ENCODE peak calls at places on chromosomes 7 and 10, in five cellular contexts. One of them, this sample, is unnamed.

GRCh38 chr7:128738570-128739047 is 550 bp upstream of the CALU start:
- DNase-seq in anterior cingulate cortex: peak
- DNase-seq in activated gamma-delta T cell treated with anti-CD3 and anti-CD28 coated beads, Interleukin-2, amount 50 U/mL, for 16 hours: peak
- DNase-seq in NCI-H1105: no peak
- DNase-seq in EL: no peak
- DNase-seq in this sample: no peak

GRCh38 chr7:92133133-92133736 is 1.0 kb downstream of the CYP51A1 start:
- DNase-seq in anterior cingulate cortex: no peak
- DNase-seq in activated gamma-delta T cell treated with anti-CD3 and anti-CD28 coated beads, Interleukin-2, amount 50 U/mL, for 16 hours: no peak
- DNase-seq in NCI-H1105: no peak
- DNase-seq in EL: peak
- DNase-seq in this sample: peak

GRCh38 chr7:111392976-111393762 is 169.1 kb downstream of the IMMP2L start:
- DNase-seq in anterior cingulate cortex: no peak
- DNase-seq in activated gamma-delta T cell treated with anti-CD3 and anti-CD28 coated beads, Interleukin-2, amount 50 U/mL, for 16 hours: no peak
- DNase-seq in NCI-H1105: no peak
- DNase-seq in EL: peak
- DNase-seq in this sample: no peak

GRCh38 chr7:131538071-131538790 is 18.2 kb downstream of the PODXL start:
- DNase-seq in anterior cingulate cortex: no peak
- DNase-seq in activated gamma-delta T cell treated with anti-CD3 and anti-CD28 coated beads, Interleukin-2, amount 50 U/mL, for 16 hours: no peak
- DNase-seq in NCI-H1105: no peak
- DNase-seq in EL: peak
- DNase-seq in this sample: no peak

GRCh38 chr7:101588131-101588935 is 40.8 kb downstream of the MYL10 start:
- DNase-seq in anterior cingulate cortex: no peak
- DNase-seq in activated gamma-delta T cell treated with anti-CD3 and anti-CD28 coated beads, Interleukin-2, amount 50 U/mL, for 16 hours: no peak
- DNase-seq in NCI-H1105: no peak
- DNase-seq in EL: no peak
- DNase-seq in this sample: no peak

GRCh38 chr10:12793106-12793505 is 208.4 kb downstream of the CCDC3 start:
- DNase-seq in anterior cingulate cortex: no peak
- DNase-seq in activated gamma-delta T cell treated with anti-CD3 and anti-CD28 coated beads, Interleukin-2, amount 50 U/mL, for 16 hours: no peak
- DNase-seq in NCI-H1105: no peak
- DNase-seq in EL: no peak
- DNase-seq in this sample: no peak

GRCh38 chr10:2734691-2735090 is 332.7 kb upstream of the PFKP start:
- DNase-seq in anterior cingulate cortex: no peak
- DNase-seq in activated gamma-delta T cell treated with anti-CD3 and anti-CD28 coated beads, Interleukin-2, amount 50 U/mL, for 16 hours: no peak
- DNase-seq in NCI-H1105: no peak
- DNase-seq in EL: no peak
- DNase-seq in this sample: no peak

GRCh38 chr7:107692501-107692900 is 31.9 kb downstream of the SLC26A4 start:
- DNase-seq in anterior cingulate cortex: no peak
- DNase-seq in activated gamma-delta T cell treated with anti-CD3 and anti-CD28 coated beads, Interleukin-2, amount 50 U/mL, for 16 hours: no peak
- DNase-seq in NCI-H1105: no peak
- DNase-seq in EL: peak
- DNase-seq in this sample: no peak

GRCh38 chr10:53387546-53387945 is 615.0 kb upstream of the MBL2 start:
- DNase-seq in anterior cingulate cortex: no peak
- DNase-seq in activated gamma-delta T cell treated with anti-CD3 and anti-CD28 coated beads, Interleukin-2, amount 50 U/mL, for 16 hours: no peak
- DNase-seq in NCI-H1105: no peak
- DNase-seq in EL: no peak
- DNase-seq in this sample: no peak

GRCh38 chr7:20442951-20443350 is 112.3 kb downstream of the ITGB8 start:
- DNase-seq in anterior cingulate cortex: no peak
- DNase-seq in activated gamma-delta T cell treated with anti-CD3 and anti-CD28 coated beads, Interleukin-2, amount 50 U/mL, for 16 hours: no peak
- DNase-seq in NCI-H1105: no peak
- DNase-seq in EL: no peak
- DNase-seq in this sample: no peak

GRCh38 chr7:80218723-80219122 is 84.1 kb downstream of the GNAI1 start:
- DNase-seq in anterior cingulate cortex: no peak
- DNase-seq in activated gamma-delta T cell treated with anti-CD3 and anti-CD28 coated beads, Interleukin-2, amount 50 U/mL, for 16 hours: no peak
- DNase-seq in NCI-H1105: no peak
- DNase-seq in EL: peak
- DNase-seq in this sample: no peak

GRCh38 chr10:34403512-34403911 is 411.6 kb downstream of the PARD3 start:
- DNase-seq in anterior cingulate cortex: no peak
- DNase-seq in activated gamma-delta T cell treated with anti-CD3 and anti-CD28 coated beads, Interleukin-2, amount 50 U/mL, for 16 hours: no peak
- DNase-seq in NCI-H1105: no peak
- DNase-seq in EL: peak
- DNase-seq in this sample: no peak

GRCh38 chr10:34593955-34594354 is 221.1 kb downstream of the PARD3 start:
- DNase-seq in anterior cingulate cortex: no peak
- DNase-seq in activated gamma-delta T cell treated with anti-CD3 and anti-CD28 coated beads, Interleukin-2, amount 50 U/mL, for 16 hours: no peak
- DNase-seq in NCI-H1105: no peak
- DNase-seq in EL: no peak
- DNase-seq in this sample: no peak

GRCh38 chr7:146956853-146957252 is 840.3 kb downstream of the CNTNAP2 start:
- DNase-seq in anterior cingulate cortex: no peak
- DNase-seq in activated gamma-delta T cell treated with anti-CD3 and anti-CD28 coated beads, Interleukin-2, amount 50 U/mL, for 16 hours: no peak
- DNase-seq in NCI-H1105: peak
- DNase-seq in EL: no peak
- DNase-seq in this sample: no peak

GRCh38 chr10:34804306-34804705 is 10.8 kb downstream of the PARD3 start:
- DNase-seq in anterior cingulate cortex: no peak
- DNase-seq in activated gamma-delta T cell treated with anti-CD3 and anti-CD28 coated beads, Interleukin-2, amount 50 U/mL, for 16 hours: no peak
- DNase-seq in NCI-H1105: no peak
- DNase-seq in EL: peak
- DNase-seq in this sample: no peak

GRCh38 chr10:126667568-126667967 is 2.9 kb downstream of the C10orf90 start:
- DNase-seq in anterior cingulate cortex: no peak
- DNase-seq in activated gamma-delta T cell treated with anti-CD3 and anti-CD28 coated beads, Interleukin-2, amount 50 U/mL, for 16 hours: no peak
- DNase-seq in NCI-H1105: no peak
- DNase-seq in EL: no peak
- DNase-seq in this sample: no peak

GRCh38 chr7:96414931-96415292 is 93.0 kb upstream of the SLC25A13 start:
- DNase-seq in anterior cingulate cortex: no peak
- DNase-seq in activated gamma-delta T cell treated with anti-CD3 and anti-CD28 coated beads, Interleukin-2, amount 50 U/mL, for 16 hours: peak
- DNase-seq in NCI-H1105: peak
- DNase-seq in EL: peak
- DNase-seq in this sample: peak

GRCh38 chr7:108529341-108529740 is 3.4 kb upstream of the PNPLA8 start:
- DNase-seq in anterior cingulate cortex: no peak
- DNase-seq in activated gamma-delta T cell treated with anti-CD3 and anti-CD28 coated beads, Interleukin-2, amount 50 U/mL, for 16 hours: no peak
- DNase-seq in NCI-H1105: no peak
- DNase-seq in EL: no peak
- DNase-seq in this sample: no peak

GRCh38 chr7:40887099-40887498 is 752.3 kb downstream of the SUGCT start:
- DNase-seq in anterior cingulate cortex: no peak
- DNase-seq in activated gamma-delta T cell treated with anti-CD3 and anti-CD28 coated beads, Interleukin-2, amount 50 U/mL, for 16 hours: no peak
- DNase-seq in NCI-H1105: no peak
- DNase-seq in EL: peak
- DNase-seq in this sample: no peak

GRCh38 chr7:21256310-21256877 is 171.5 kb upstream of the SP4 start:
- DNase-seq in anterior cingulate cortex: no peak
- DNase-seq in activated gamma-delta T cell treated with anti-CD3 and anti-CD28 coated beads, Interleukin-2, amount 50 U/mL, for 16 hours: no peak
- DNase-seq in NCI-H1105: peak
- DNase-seq in EL: peak
- DNase-seq in this sample: no peak

GRCh38 chr7:101108330-101108857 is 18.5 kb upstream of the SERPINE1 start:
- DNase-seq in anterior cingulate cortex: no peak
- DNase-seq in activated gamma-delta T cell treated with anti-CD3 and anti-CD28 coated beads, Interleukin-2, amount 50 U/mL, for 16 hours: no peak
- DNase-seq in NCI-H1105: no peak
- DNase-seq in EL: no peak
- DNase-seq in this sample: peak

GRCh38 chr10:56586391-56586790 is 225.3 kb upstream of the ZWINT start:
- DNase-seq in anterior cingulate cortex: no peak
- DNase-seq in activated gamma-delta T cell treated with anti-CD3 and anti-CD28 coated beads, Interleukin-2, amount 50 U/mL, for 16 hours: no peak
- DNase-seq in NCI-H1105: no peak
- DNase-seq in EL: no peak
- DNase-seq in this sample: no peak

GRCh38 chr7:142478479-142479220 is 220.8 kb upstream of the PRSS58 start:
- DNase-seq in anterior cingulate cortex: no peak
- DNase-seq in activated gamma-delta T cell treated with anti-CD3 and anti-CD28 coated beads, Interleukin-2, amount 50 U/mL, for 16 hours: no peak
- DNase-seq in NCI-H1105: no peak
- DNase-seq in EL: peak
- DNase-seq in this sample: peak

GRCh38 chr10:71677261-71677660 is 42.3 kb downstream of the C10orf105 start:
- DNase-seq in anterior cingulate cortex: no peak
- DNase-seq in activated gamma-delta T cell treated with anti-CD3 and anti-CD28 coated beads, Interleukin-2, amount 50 U/mL, for 16 hours: no peak
- DNase-seq in NCI-H1105: no peak
- DNase-seq in EL: no peak
- DNase-seq in this sample: no peak

GRCh38 chr7:5370454-5371353 is 52.9 kb downstream of the TNRC18 start:
- DNase-seq in anterior cingulate cortex: no peak
- DNase-seq in activated gamma-delta T cell treated with anti-CD3 and anti-CD28 coated beads, Interleukin-2, amount 50 U/mL, for 16 hours: no peak
- DNase-seq in NCI-H1105: no peak
- DNase-seq in EL: no peak
- DNase-seq in this sample: no peak

GRCh38 chr10:87860156-87860795 is 3.1 kb downstream of the KLLN start:
- DNase-seq in anterior cingulate cortex: no peak
- DNase-seq in activated gamma-delta T cell treated with anti-CD3 and anti-CD28 coated beads, Interleukin-2, amount 50 U/mL, for 16 hours: no peak
- DNase-seq in NCI-H1105: peak
- DNase-seq in EL: peak
- DNase-seq in this sample: no peak

GRCh38 chr10:132878091-132878729 is 64.2 kb downstream of the CFAP46 start:
- DNase-seq in anterior cingulate cortex: no peak
- DNase-seq in activated gamma-delta T cell treated with anti-CD3 and anti-CD28 coated beads, Interleukin-2, amount 50 U/mL, for 16 hours: no peak
- DNase-seq in NCI-H1105: no peak
- DNase-seq in EL: no peak
- DNase-seq in this sample: no peak

GRCh38 chr7:73918926-73919693 is 58.2 kb downstream of the TMEM270 start:
- DNase-seq in anterior cingulate cortex: no peak
- DNase-seq in activated gamma-delta T cell treated with anti-CD3 and anti-CD28 coated beads, Interleukin-2, amount 50 U/mL, for 16 hours: no peak
- DNase-seq in NCI-H1105: no peak
- DNase-seq in EL: no peak
- DNase-seq in this sample: no peak

GRCh38 chr10:116721048-116721897 is 21.1 kb downstream of the HSPA12A start:
- DNase-seq in anterior cingulate cortex: no peak
- DNase-seq in activated gamma-delta T cell treated with anti-CD3 and anti-CD28 coated beads, Interleukin-2, amount 50 U/mL, for 16 hours: no peak
- DNase-seq in NCI-H1105: no peak
- DNase-seq in EL: no peak
- DNase-seq in this sample: no peak

GRCh38 chr7:107506683-107507339 is 37.0 kb downstream of the GPR22 start:
- DNase-seq in anterior cingulate cortex: no peak
- DNase-seq in activated gamma-delta T cell treated with anti-CD3 and anti-CD28 coated beads, Interleukin-2, amount 50 U/mL, for 16 hours: no peak
- DNase-seq in NCI-H1105: peak
- DNase-seq in EL: no peak
- DNase-seq in this sample: peak

GRCh38 chr10:112671743-112672142 is 224.7 kb downstream of the VTI1A start:
- DNase-seq in anterior cingulate cortex: no peak
- DNase-seq in activated gamma-delta T cell treated with anti-CD3 and anti-CD28 coated beads, Interleukin-2, amount 50 U/mL, for 16 hours: no peak
- DNase-seq in NCI-H1105: no peak
- DNase-seq in EL: no peak
- DNase-seq in this sample: no peak

GRCh38 chr7:18792866-18793595 is 297.5 kb downstream of the HDAC9 start:
- DNase-seq in anterior cingulate cortex: no peak
- DNase-seq in activated gamma-delta T cell treated with anti-CD3 and anti-CD28 coated beads, Interleukin-2, amount 50 U/mL, for 16 hours: no peak
- DNase-seq in NCI-H1105: no peak
- DNase-seq in EL: no peak
- DNase-seq in this sample: no peak

GRCh38 chr10:11756766-11757315 is 14.7 kb downstream of the ECHDC3 start:
- DNase-seq in anterior cingulate cortex: no peak
- DNase-seq in activated gamma-delta T cell treated with anti-CD3 and anti-CD28 coated beads, Interleukin-2, amount 50 U/mL, for 16 hours: no peak
- DNase-seq in NCI-H1105: peak
- DNase-seq in EL: no peak
- DNase-seq in this sample: no peak

GRCh38 chr7:134649231-134649775 is 2.6 kb downstream of the BPGM start:
- DNase-seq in anterior cingulate cortex: no peak
- DNase-seq in activated gamma-delta T cell treated with anti-CD3 and anti-CD28 coated beads, Interleukin-2, amount 50 U/mL, for 16 hours: no peak
- DNase-seq in NCI-H1105: no peak
- DNase-seq in EL: no peak
- DNase-seq in this sample: no peak

GRCh38 chr7:102439963-102440795 is 6.8 kb downstream of the ORAI2 start:
- DNase-seq in anterior cingulate cortex: no peak
- DNase-seq in activated gamma-delta T cell treated with anti-CD3 and anti-CD28 coated beads, Interleukin-2, amount 50 U/mL, for 16 hours: no peak
- DNase-seq in NCI-H1105: no peak
- DNase-seq in EL: peak
- DNase-seq in this sample: no peak

GRCh38 chr7:131218727-131219128 is 108.9 kb upstream of the MKLN1 start:
- DNase-seq in anterior cingulate cortex: no peak
- DNase-seq in activated gamma-delta T cell treated with anti-CD3 and anti-CD28 coated beads, Interleukin-2, amount 50 U/mL, for 16 hours: no peak
- DNase-seq in NCI-H1105: no peak
- DNase-seq in EL: no peak
- DNase-seq in this sample: peak

GRCh38 chr10:124345521-124345920 is 73.2 kb downstream of the OAT start:
- DNase-seq in anterior cingulate cortex: no peak
- DNase-seq in activated gamma-delta T cell treated with anti-CD3 and anti-CD28 coated beads, Interleukin-2, amount 50 U/mL, for 16 hours: no peak
- DNase-seq in NCI-H1105: no peak
- DNase-seq in EL: no peak
- DNase-seq in this sample: no peak

GRCh38 chr10:132728741-132729140 is 57.2 kb downstream of the NKX6-2 start:
- DNase-seq in anterior cingulate cortex: no peak
- DNase-seq in activated gamma-delta T cell treated with anti-CD3 and anti-CD28 coated beads, Interleukin-2, amount 50 U/mL, for 16 hours: no peak
- DNase-seq in NCI-H1105: no peak
- DNase-seq in EL: no peak
- DNase-seq in this sample: no peak

GRCh38 chr7:2012981-2013380 is 219.8 kb downstream of the MAD1L1 start:
- DNase-seq in anterior cingulate cortex: no peak
- DNase-seq in activated gamma-delta T cell treated with anti-CD3 and anti-CD28 coated beads, Interleukin-2, amount 50 U/mL, for 16 hours: no peak
- DNase-seq in NCI-H1105: peak
- DNase-seq in EL: peak
- DNase-seq in this sample: no peak

GRCh38 chr10:24642921-24643678 is 80.6 kb downstream of the ARHGAP21 start:
- DNase-seq in anterior cingulate cortex: no peak
- DNase-seq in activated gamma-delta T cell treated with anti-CD3 and anti-CD28 coated beads, Interleukin-2, amount 50 U/mL, for 16 hours: no peak
- DNase-seq in NCI-H1105: peak
- DNase-seq in EL: peak
- DNase-seq in this sample: no peak